ENCODE peak calls at places on chromosomes 4 and X, in seven cellular contexts. Y is T-helper 17 cell, X is NCI-H2081, S is SK-N-DZ, F is lung microvascular endothelial cell, A is fibroblast of lung, P is adipocyte. N is an unnamed sample.

GRCh38 chr4:111494471-111494870 is 650.8 kb upstream of the FAM241A start:
- DNase-seq in A (no peak), S (no peak), X (no peak), Y (no peak), F (no peak), P (peak; percentile 47), N (no peak)

GRCh38 chr4:132797856-132798255 is 351.2 kb upstream of the PCDH10 start:
- DNase-seq in P (no peak), A (no peak), F (no peak), X (no peak), Y (no peak), S (no peak), N (no peak)

GRCh38 chr4:186685744-186686143 is 37.9 kb downstream of the FAT1 start:
- DNase-seq in P (peak; percentile 75), F (no peak), Y (no peak), S (no peak), A (peak; percentile 71), X (no peak), N (no peak)

GRCh38 chrX:9859711-9860555 is 73.7 kb downstream of the SHROOM2 start:
- DNase-seq in F (no peak), P (peak; percentile 38), Y (no peak), X (no peak), A (peak; percentile 44), S (no peak), N (no peak)

GRCh38 chrX:64151911-64152310 is 53.6 kb downstream of the AMER1 start:
- DNase-seq in F (no peak), A (no peak), P (no peak), S (no peak), X (no peak), Y (no peak), N (no peak)

GRCh38 chrX:56812515-56813105 is 83.6 kb downstream of the NBDY start:
- DNase-seq in A (peak; percentile 24), S (no peak), P (no peak), F (no peak), X (no peak), Y (no peak), N (peak; percentile 82)

GRCh38 chrX:133549319-133549933 is 134.1 kb upstream of the GPC4 start:
- DNase-seq in P (no peak), A (no peak), X (no peak), Y (no peak), F (no peak), S (no peak), N (no peak)

GRCh38 chr4:33323393-33323792 is 2603.2 kb downstream of the PCDH7 start:
- DNase-seq in X (no peak), F (no peak), A (no peak), P (no peak), Y (no peak), S (no peak), N (no peak)

GRCh38 chrX:130669233-130669632 is 233.8 kb downstream of the ENOX2 start:
- DNase-seq in P (peak; percentile 23), A (peak; percentile 74), S (no peak), Y (no peak), F (no peak), X (no peak), N (no peak)

GRCh38 chr4:184453402-184454160 is 20.8 kb downstream of the IRF2 start:
- DNase-seq in F (no peak), S (no peak), Y (peak; percentile 14), X (no peak), P (peak; percentile 81), A (peak; percentile 83), N (peak; percentile 64)

N was measured in T-helper 1 cell.